ENCODE peak calls at places on chromosomes 5 and 9, in nine cellular contexts. One of them, this sample, is unnamed. For H3K4me1, the result is how much of the 10 kb centered on the place peaks cover.

GRCh38 chr5:34929720-34930526 is 564 bp downstream of the DNAJC21 start:
- DNase-seq in HCT116: peak
- DNase-seq in MM.1S: peak
- DNase-seq in GM23248: peak
- DNase-seq in OCI-LY7: peak
- DNase-seq in hepatocyte: peak
- DNase-seq in PC-3: peak
- DNase-seq in SK-N-SH: peak
- DNase-seq in GM23338: peak
- DNase-seq in this sample: peak

GRCh38 chr9:135456436-135457104 is 23.0 kb upstream of the PPP1R26 start:
- DNase-seq in hepatocyte: no peak
- DNase-seq in HCT116: no peak
- DNase-seq in GM23248: no peak
- DNase-seq in MM.1S: no peak
- DNase-seq in PC-3: no peak
- DNase-seq in OCI-LY7: no peak
- DNase-seq in SK-N-SH: peak
- DNase-seq in GM23338: no peak
- DNase-seq in this sample: no peak

GRCh38 chr5:151456321-151456940 is 9.0 kb downstream of the SLC36A1 start:
- DNase-seq in hepatocyte: peak
- DNase-seq in GM23338: no peak
- DNase-seq in MM.1S: no peak
- DNase-seq in SK-N-SH: no peak
- DNase-seq in PC-3: no peak
- DNase-seq in OCI-LY7: no peak
- DNase-seq in GM23248: no peak
- DNase-seq in HCT116: no peak
- DNase-seq in this sample: no peak

GRCh38 chr5:172659909-172660628 is 19.0 kb downstream of the NEURL1B start:
- DNase-seq in GM23248: peak
- DNase-seq in MM.1S: no peak
- DNase-seq in SK-N-SH: peak
- DNase-seq in GM23338: peak
- DNase-seq in PC-3: no peak
- DNase-seq in OCI-LY7: peak
- DNase-seq in HCT116: no peak
- DNase-seq in hepatocyte: peak
- DNase-seq in this sample: peak

GRCh38 chr5:594241-594860 is 17.8 kb upstream of the CEP72 start:
- DNase-seq in GM23338: no peak
- DNase-seq in MM.1S: no peak
- DNase-seq in SK-N-SH: no peak
- DNase-seq in PC-3: no peak
- DNase-seq in GM23248: no peak
- DNase-seq in hepatocyte: no peak
- DNase-seq in HCT116: no peak
- DNase-seq in OCI-LY7: no peak
- DNase-seq in this sample: no peak

GRCh38 chr5:78127875-78128274 is 166.6 kb downstream of the AP3B1 start:
- DNase-seq in GM23248: peak
- DNase-seq in hepatocyte: no peak
- DNase-seq in OCI-LY7: peak
- DNase-seq in MM.1S: no peak
- DNase-seq in GM23338: peak
- DNase-seq in PC-3: no peak
- DNase-seq in HCT116: no peak
- DNase-seq in SK-N-SH: no peak
- DNase-seq in this sample: peak

GRCh38 chr9:96420468-96421219 is 2.5 kb upstream of the ZNF367 start:
- DNase-seq in hepatocyte: peak
- DNase-seq in HCT116: peak
- DNase-seq in OCI-LY7: peak
- DNase-seq in SK-N-SH: no peak
- DNase-seq in MM.1S: peak
- DNase-seq in GM23338: peak
- DNase-seq in GM23248: peak
- DNase-seq in PC-3: peak
- DNase-seq in this sample: peak

GRCh38 chr9:4137234-4137633 is 162.6 kb downstream of the GLIS3 start:
- DNase-seq in PC-3: peak
- DNase-seq in GM23248: peak
- DNase-seq in OCI-LY7: no peak
- DNase-seq in SK-N-SH: no peak
- DNase-seq in HCT116: peak
- DNase-seq in GM23338: peak
- DNase-seq in hepatocyte: peak
- DNase-seq in MM.1S: no peak
- DNase-seq in this sample: no peak

GRCh38 chr9:132503116-132503515 is 79.3 kb upstream of the BARHL1 start:
- DNase-seq in MM.1S: no peak
- DNase-seq in HCT116: no peak
- DNase-seq in PC-3: no peak
- DNase-seq in OCI-LY7: no peak
- DNase-seq in GM23248: no peak
- DNase-seq in hepatocyte: no peak
- DNase-seq in SK-N-SH: no peak
- DNase-seq in GM23338: no peak
- DNase-seq in this sample: no peak

GRCh38 chr9:23050548-23050947 is 603.9 kb downstream of the DMRTA1 start:
- DNase-seq in hepatocyte: no peak
- DNase-seq in OCI-LY7: no peak
- DNase-seq in PC-3: no peak
- DNase-seq in HCT116: no peak
- DNase-seq in GM23248: no peak
- DNase-seq in SK-N-SH: no peak
- DNase-seq in GM23338: no peak
- DNase-seq in MM.1S: no peak
- DNase-seq in this sample: no peak

GRCh38 chr9:87201316-87201715 is 254.0 kb upstream of the GAS1 start:
- DNase-seq in GM23338: no peak
- DNase-seq in MM.1S: no peak
- DNase-seq in PC-3: no peak
- DNase-seq in GM23248: peak
- DNase-seq in HCT116: no peak
- DNase-seq in OCI-LY7: no peak
- DNase-seq in SK-N-SH: no peak
- DNase-seq in hepatocyte: no peak
- DNase-seq in this sample: no peak

DNA sequence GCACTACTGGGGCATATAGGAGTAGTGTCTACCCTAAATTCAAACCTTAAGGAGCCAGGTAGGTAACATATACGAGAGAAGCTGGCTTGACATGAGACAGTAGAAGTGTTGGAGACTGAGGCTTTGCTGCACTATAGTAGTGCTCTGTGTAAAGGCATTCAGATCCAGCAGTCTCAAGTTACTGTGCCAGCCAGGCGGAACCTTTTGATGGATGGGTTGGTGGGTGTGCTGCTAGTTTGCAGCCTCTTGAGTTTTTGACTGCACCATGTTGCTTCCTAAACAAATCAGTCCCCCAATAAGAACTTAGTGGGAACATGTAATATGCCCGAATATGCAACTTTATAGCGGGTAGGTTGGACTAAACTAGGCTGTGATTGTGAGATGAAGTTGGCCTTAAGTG is 1.5 kb downstream of the CLTA start:
- DNase-seq in OCI-LY7: peak
- DNase-seq in GM23248: peak
- DNase-seq in HCT116: no peak
- DNase-seq in MM.1S: no peak
- DNase-seq in PC-3: peak
- DNase-seq in SK-N-SH: no peak
- DNase-seq in GM23338: peak
- DNase-seq in hepatocyte: no peak
- DNase-seq in this sample: peak
- H3K4me3 ChIP-seq in OCI-LY7: peak
- H3K4me3 ChIP-seq in GM23248: peak
- H3K4me3 ChIP-seq in HCT116: peak
- H3K4me3 ChIP-seq in MM.1S: peak
- H3K4me3 ChIP-seq in PC-3: peak
- H3K4me3 ChIP-seq in SK-N-SH: peak
- H3K4me3 ChIP-seq in GM23338: peak
- H3K4me3 ChIP-seq in hepatocyte: peak
- H3K4me3 ChIP-seq in this sample: peak

GRCh38 chr9:7169717-7170348 is 412.1 kb downstream of the KDM4C start:
- DNase-seq in PC-3: no peak
- DNase-seq in GM23338: no peak
- DNase-seq in HCT116: no peak
- DNase-seq in OCI-LY7: no peak
- DNase-seq in MM.1S: no peak
- DNase-seq in hepatocyte: no peak
- DNase-seq in SK-N-SH: no peak
- DNase-seq in GM23248: peak
- DNase-seq in this sample: no peak
- TF ChIP-seq EZH2phosphoT487 in PC-3: no peak
- TF ChIP-seq EZH2phosphoT487 in GM23338: no peak
- TF ChIP-seq EZH2phosphoT487 in HCT116: no peak
- TF ChIP-seq EZH2phosphoT487 in OCI-LY7: no peak
- TF ChIP-seq EZH2phosphoT487 in MM.1S: no peak
- TF ChIP-seq EZH2phosphoT487 in hepatocyte: no peak
- TF ChIP-seq EZH2phosphoT487 in SK-N-SH: no peak
- TF ChIP-seq EZH2phosphoT487 in GM23248: no peak
- TF ChIP-seq EZH2phosphoT487 in this sample: no peak

DNA sequence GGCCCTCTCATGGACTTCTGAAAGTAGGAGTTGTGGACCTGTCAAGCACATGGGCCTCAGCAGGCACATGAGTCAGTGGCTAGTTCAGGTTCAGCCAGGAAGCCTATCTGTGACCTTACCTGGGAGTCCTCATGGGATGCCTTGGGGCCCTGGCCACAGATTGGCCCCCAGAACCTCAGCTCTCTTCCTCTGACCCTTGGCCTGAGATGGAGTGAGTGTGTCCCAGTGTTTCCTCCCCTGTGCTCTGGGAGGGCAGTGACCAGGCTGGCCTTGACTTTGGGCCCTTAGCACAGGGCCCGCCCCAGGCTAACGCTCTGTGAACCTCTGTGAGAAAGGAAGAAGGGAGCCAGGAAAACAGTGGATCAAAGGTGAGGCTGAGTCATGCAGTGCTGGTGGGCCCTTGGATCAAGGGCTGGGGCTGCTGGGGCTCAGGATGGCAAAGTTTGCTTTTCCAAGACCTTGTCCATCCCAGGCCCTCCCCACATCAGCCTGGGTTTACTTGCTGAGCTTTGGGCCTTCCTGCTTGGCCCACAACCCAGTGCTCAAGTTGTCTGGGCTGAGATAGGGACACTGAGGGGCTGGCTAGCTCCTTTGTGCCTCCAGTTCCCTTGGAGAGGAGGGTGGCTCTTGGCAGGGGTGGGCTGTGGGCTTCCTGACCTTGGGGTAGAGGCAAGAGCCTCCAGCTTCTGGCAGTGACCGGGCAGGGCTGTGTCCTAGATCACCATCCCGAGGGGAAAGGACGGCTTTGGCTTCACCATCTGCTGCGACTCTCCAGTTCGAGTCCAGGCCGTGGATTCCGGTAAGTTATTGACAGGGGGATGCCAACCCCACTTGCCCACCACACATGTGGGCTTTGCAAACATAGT is 41.4 kb downstream of the RGS3 start:
- DNase-seq in PC-3: no peak
- DNase-seq in MM.1S: no peak
- DNase-seq in GM23338: no peak
- DNase-seq in hepatocyte: peak
- DNase-seq in GM23248: no peak
- DNase-seq in OCI-LY7: no peak
- DNase-seq in HCT116: no peak
- DNase-seq in SK-N-SH: no peak
- DNase-seq in this sample: no peak
- H3K4me1 ChIP-seq in PC-3: under half
- H3K4me1 ChIP-seq in MM.1S: under half
- H3K4me1 ChIP-seq in GM23338: under half
- H3K4me1 ChIP-seq in hepatocyte: under half
- H3K4me1 ChIP-seq in GM23248: under half
- H3K4me1 ChIP-seq in OCI-LY7: under half
- H3K4me1 ChIP-seq in HCT116: under half
- H3K4me1 ChIP-seq in SK-N-SH: under half
- H3K4me1 ChIP-seq in this sample: under half

DNA sequence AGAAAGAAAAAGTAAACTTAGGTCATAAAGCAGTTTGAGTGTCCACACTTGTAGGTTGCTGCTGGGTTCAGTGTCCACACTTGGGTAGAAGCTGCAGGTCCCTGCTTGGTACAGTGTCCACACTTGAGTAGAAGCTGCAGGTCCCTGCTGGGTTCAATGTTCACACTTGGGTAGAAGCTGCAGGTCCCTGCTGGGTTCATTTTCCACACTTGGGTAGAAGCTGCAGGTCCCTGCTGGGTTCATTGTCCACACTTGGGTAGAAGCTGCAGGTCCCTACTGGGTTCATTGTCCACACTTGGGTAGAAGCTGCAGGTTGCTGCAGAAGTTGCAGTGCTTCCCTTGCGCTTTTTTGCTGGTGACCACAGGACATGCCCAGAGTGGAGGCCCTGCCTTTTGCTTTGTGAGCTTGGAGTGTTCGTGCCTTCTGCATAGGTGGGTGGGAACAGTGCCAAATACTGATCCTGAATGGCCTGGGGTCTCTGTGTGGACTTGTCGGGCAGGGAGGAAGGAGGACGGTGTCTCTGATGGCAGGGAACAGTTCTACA is 120.6 kb downstream of the EHMT1 start:
- DNase-seq in SK-N-SH: peak
- DNase-seq in hepatocyte: no peak
- DNase-seq in PC-3: no peak
- DNase-seq in GM23248: no peak
- DNase-seq in HCT116: no peak
- DNase-seq in OCI-LY7: no peak
- DNase-seq in MM.1S: no peak
- DNase-seq in GM23338: no peak
- DNase-seq in this sample: no peak
- H3K4me3 ChIP-seq in SK-N-SH: no peak
- H3K4me3 ChIP-seq in hepatocyte: no peak
- H3K4me3 ChIP-seq in PC-3: no peak
- H3K4me3 ChIP-seq in GM23248: no peak
- H3K4me3 ChIP-seq in HCT116: no peak
- H3K4me3 ChIP-seq in OCI-LY7: peak
- H3K4me3 ChIP-seq in MM.1S: no peak
- H3K4me3 ChIP-seq in GM23338: no peak
- H3K4me3 ChIP-seq in this sample: no peak

This sample was measured in neural progenitor cell.